ENCODE peak calls at places on chromosome 19, in six cellular contexts. T is endothelial cell, Q is heart right ventricle, Y is B cell, S is left colon, F is iris pigment epithelial cell. R is an unnamed sample.

GRCh38 chr19:33114302-33114701 is 17.6 kb upstream of the WDR88 start:
- DNase-seq in T (no peak), Q (no peak), Y (no peak), S (no peak), F (no peak), R (no peak)

GRCh38 chr19:41098762-41099161 is 10.5 kb downstream of the CYP2A13 start:
- DNase-seq in T (no peak), Q (no peak), Y (no peak), S (no peak), F (no peak), R (no peak)

GRCh38 chr19:6674868-6675305 is 4.9 kb upstream of the TNFSF14 start:
- DNase-seq in T (no peak), Q (peak), Y (peak), S (peak), F (peak), R (no peak)

GRCh38 chr19:55486043-55486970 is 1.3 kb downstream of the NAT14 start:
- DNase-seq in T (no peak), Q (no peak), Y (no peak), S (peak), F (no peak), R (no peak)

GRCh38 chr19:1685046-1685445 is 32.6 kb upstream of the TCF3 start:
- DNase-seq in T (no peak), Q (no peak), Y (no peak), S (no peak), F (no peak), R (no peak)

GRCh38 chr19:4352701-4353121 is 9.3 kb downstream of the MPND start:
- DNase-seq in T (peak), Q (no peak), Y (peak), S (no peak), F (peak), R (no peak)

GRCh38 chr19:1975081-1975480 is 34.1 kb downstream of the CSNK1G2 start:
- DNase-seq in T (no peak), Q (no peak), Y (no peak), S (no peak), F (no peak), R (no peak)

GRCh38 chr19:2627319-2627829 is 75.1 kb downstream of the GNG7 start:
- DNase-seq in T (no peak), Q (peak), Y (peak), S (peak), F (peak), R (no peak)

GRCh38 chr19:10501971-10502523 is 1.1 kb downstream of the KEAP1 start:
- DNase-seq in T (peak), Q (peak), Y (peak), S (peak), F (peak), R (peak)

GRCh38 chr19:30686252-30686762 is 314.1 kb downstream of the ZNF536 start:
- DNase-seq in T (no peak), Q (no peak), Y (no peak), S (no peak), F (peak), R (no peak)

GRCh38 chr19:30941591-30941990 is 407.6 kb downstream of the TSHZ3 start:
- DNase-seq in T (no peak), Q (no peak), Y (no peak), S (no peak), F (no peak), R (no peak)

GRCh38 chr19:3346677-3347353 is 19.6 kb upstream of the NFIC start:
- DNase-seq in T (no peak), Q (peak), Y (no peak), S (peak), F (no peak), R (no peak)

GRCh38 chr19:54646331-54646841 is 16.1 kb downstream of the LILRB1 start:
- DNase-seq in T (no peak), Q (no peak), Y (no peak), S (no peak), F (no peak), R (no peak)

GRCh38 chr19:30719189-30719990 is 347.2 kb downstream of the ZNF536 start:
- DNase-seq in T (peak), Q (peak), Y (no peak), S (peak), F (peak), R (no peak)

GRCh38 chr19:2054763-2055162 is 3.7 kb upstream of the MKNK2 start:
- DNase-seq in T (no peak), Q (no peak), Y (no peak), S (peak), F (no peak), R (no peak)

GRCh38 chr19:15403151-15403531 is 15.6 kb downstream of the AKAP8L start:
- DNase-seq in T (no peak), Q (no peak), Y (no peak), S (no peak), F (no peak), R (no peak)

GRCh38 chr19:48194041-48194871 is 23.8 kb downstream of the ZSWIM9 start:
- DNase-seq in T (peak), Q (no peak), Y (no peak), S (no peak), F (no peak), R (no peak)

GRCh38 chr19:20179946-20180345 is 12.9 kb downstream of the ZNF486 start:
- DNase-seq in T (no peak), Q (no peak), Y (no peak), S (no peak), F (peak), R (no peak)

GRCh38 chr19:33971073-33971472 is 174.4 kb downstream of the KCTD15 start:
- DNase-seq in T (no peak), Q (no peak), Y (no peak), S (no peak), F (no peak), R (no peak)

GRCh38 chr19:33376423-33376822 is 2.9 kb downstream of the CEBPG start:
- DNase-seq in T (no peak), Q (peak), Y (no peak), S (peak), F (peak), R (no peak)

GRCh38 chr19:6048348-6048747 is 62.0 kb downstream of the RFX2 start:
- DNase-seq in T (no peak), Q (no peak), Y (no peak), S (no peak), F (no peak), R (no peak)

GRCh38 chr19:7817801-7818200 is 12.2 kb upstream of the EVI5L start:
- DNase-seq in T (no peak), Q (no peak), Y (no peak), S (no peak), F (no peak), R (no peak)

GRCh38 chr19:13872695-13873389 is 4.1 kb upstream of the NANOS3 start:
- DNase-seq in T (peak), Q (peak), Y (no peak), S (no peak), F (no peak), R (peak)

GRCh38 chr19:39196860-39197562 is at the start of gene NCCRP1:
- DNase-seq in T (no peak), Q (no peak), Y (no peak), S (no peak), F (no peak), R (no peak)

GRCh38 chr19:32652893-32653625 is 21.9 kb downstream of the ANKRD27 start:
- DNase-seq in T (no peak), Q (peak), Y (no peak), S (peak), F (peak), R (no peak)

GRCh38 chr19:41792513-41793413 is 3.6 kb upstream of the CEACAM3 start:
- DNase-seq in T (peak), Q (peak), Y (peak), S (no peak), F (peak), R (no peak)

GRCh38 chr19:38831142-38831605 is 420 bp downstream of the ECH1 start:
- DNase-seq in T (peak), Q (peak), Y (no peak), S (peak), F (peak), R (peak)

GRCh38 chr19:12642506-12642905 is 24.0 kb downstream of the MAN2B1 start:
- DNase-seq in T (no peak), Q (no peak), Y (no peak), S (no peak), F (no peak), R (no peak)